ENCODE peak calls at places on chromosomes 4 and X, in ten cellular contexts. T, Y, S, I, K, F, V, J, O and C are unnamed samples.

GRCh38 chr4:151541438-151542071 is 132.6 kb downstream of the FHIP1A start:
- DNase-seq in T (no peak), Y (peak; percentile 54), S (no peak), I (no peak), K (peak; percentile 65), F (no peak), V (no peak), J (no peak), O (no peak), C (peak; percentile 22)

GRCh38 chr4:7461171-7461570 is 26.4 kb upstream of the PSAPL1 start:
- DNase-seq in T (no peak), Y (no peak), S (no peak), I (no peak), K (no peak), F (no peak), V (no peak), J (no peak), O (no peak), C (no peak)

GRCh38 chr4:173325007-173325736 is 9.0 kb downstream of the HMGB2 start:
- DNase-seq in T (no peak), Y (no peak), S (no peak), I (no peak), K (no peak), F (no peak), V (no peak), J (no peak), O (no peak), C (no peak)

GRCh38 chr4:1572964-1573720 is 111.0 kb downstream of the FAM53A start:
- DNase-seq in T (no peak), Y (no peak), S (no peak), I (no peak), K (no peak), F (no peak), V (no peak), J (no peak), O (no peak), C (no peak)

GRCh38 chr4:1045193-1045594 is 33.8 kb downstream of the FGFRL1 start:
- DNase-seq in T (no peak), Y (no peak), S (no peak), I (no peak), K (no peak), F (peak; percentile 15), V (peak; percentile 26), J (no peak), O (no peak), C (no peak)

GRCh38 chrX:107675823-107676555 is 47.7 kb downstream of the PRPS1 start:
- DNase-seq in T (no peak), Y (no peak), S (no peak), I (no peak), K (no peak), F (no peak), V (peak; percentile 32), J (no peak), O (peak; percentile 58), C (peak; percentile 13)

GRCh38 chr4:158861766-158862165 is 92.9 kb downstream of the FNIP2 start:
- DNase-seq in T (no peak), Y (no peak), S (no peak), I (no peak), K (no peak), F (no peak), V (no peak), J (no peak), O (no peak), C (no peak)

GRCh38 chr4:104591505-104591904 is 96.8 kb upstream of the CXXC4 start:
- DNase-seq in T (no peak), Y (no peak), S (no peak), I (no peak), K (no peak), F (no peak), V (peak; percentile 51), J (no peak), O (no peak), C (no peak)

GRCh38 chr4:88659061-88659889 is 38.4 kb downstream of the NAP1L5 start:
- DNase-seq in T (no peak), Y (peak; percentile 72), S (peak; percentile 52), I (peak; percentile 26), K (no peak), F (no peak), V (peak; percentile 62), J (no peak), O (peak; percentile 41), C (peak; percentile 71)

GRCh38 chrX:41759817-41760216 is 35.8 kb downstream of the GPR82 start:
- DNase-seq in T (no peak), Y (peak; percentile 7), S (peak; percentile 23), I (no peak), K (no peak), F (peak; percentile 4), V (no peak), J (no peak), O (peak; percentile 8), C (peak; percentile 4)

GRCh38 chr4:5510506-5510905 is 197.9 kb downstream of the EVC2 start:
- DNase-seq in T (no peak), Y (no peak), S (no peak), I (no peak), K (no peak), F (no peak), V (no peak), J (no peak), O (no peak), C (no peak)

GRCh38 chrX:110397353-110397752 is 38.7 kb downstream of the RTL9 start:
- DNase-seq in T (no peak), Y (no peak), S (no peak), I (no peak), K (no peak), F (no peak), V (no peak), J (no peak), O (no peak), C (no peak)

GRCh38 chr4:7912826-7913225 is 26.8 kb downstream of the AFAP1 start:
- DNase-seq in T (no peak), Y (no peak), S (no peak), I (no peak), K (no peak), F (no peak), V (no peak), J (no peak), O (no peak), C (no peak)

GRCh38 chr4:8916914-8917305 is 45.3 kb upstream of the HMX1 start:
- DNase-seq in T (no peak), Y (no peak), S (no peak), I (no peak), K (no peak), F (no peak), V (peak; percentile 3), J (no peak), O (no peak), C (peak; percentile 1)

GRCh38 chr4:150316332-150317205 is 238.3 kb downstream of the DCLK2 start:
- DNase-seq in T (no peak), Y (peak; percentile 3), S (no peak), I (no peak), K (no peak), F (no peak), V (no peak), J (no peak), O (peak; percentile 25), C (peak; percentile 20)

GRCh38 chrX:136710324-136710951 is 62.5 kb downstream of the CD40LG start:
- DNase-seq in T (no peak), Y (no peak), S (no peak), I (no peak), K (no peak), F (no peak), V (no peak), J (no peak), O (no peak), C (no peak)

GRCh38 chr4:94551616-94552564 is 100.1 kb downstream of the PDLIM5 start:
- DNase-seq in T (no peak), Y (no peak), S (no peak), I (no peak), K (no peak), F (no peak), V (no peak), J (no peak), O (no peak), C (peak; percentile 28)